ENCODE peak calls at places on chromosome 11, in six cellular contexts. G is activated CD4-positive, alpha-beta T cell treated with anti-CD3 and anti-CD28 coated beads, Interleukin-2, amount 10 ng/mL, durations not matched to agents 7 days and 5 days; M is LHCN-M2; J is body of pancreas; B is HT1080; T is NCI-H187 treated with DMSO at 0.1 percent for 48 hours. V is an unnamed sample.

GRCh38 chr11:102495161-102496042 is 35.1 kb downstream of the MMP7 start:
- DNase-seq in G (peak), T (peak), J (peak), M (peak), B (peak), V (peak)

GRCh38 chr11:78074756-78075155 is 4.9 kb downstream of the NDUFC2 start:
- DNase-seq in B (no peak), J (peak), G (no peak), M (no peak), T (no peak), V (no peak)

GRCh38 chr11:32643526-32643925 is 59.9 kb downstream of the EIF3M start:
- DNase-seq in M (peak), J (no peak), G (no peak), B (peak), T (no peak), V (no peak)

GRCh38 chr11:134432776-134433175 is 20.7 kb upstream of the B3GAT1 start:
- DNase-seq in M (no peak), T (no peak), J (no peak), G (no peak), B (no peak), V (no peak)

GRCh38 chr11:70928854-70929598 is 323.4 kb downstream of the SHANK2 start:
- DNase-seq in G (no peak), J (no peak), B (no peak), T (no peak), M (no peak), V (no peak)

GRCh38 chr11:74185695-74186094 is 14.6 kb downstream of the PPME1 start:
- DNase-seq in M (peak), G (no peak), J (no peak), T (peak), B (peak), V (no peak)

GRCh38 chr11:108788565-108789199 is 123.8 kb downstream of the DDX10 start:
- DNase-seq in M (peak), G (no peak), T (no peak), B (peak), J (peak), V (peak)

GRCh38 chr11:75524576-75525432 is 937 bp downstream of the GDPD5 start:
- DNase-seq in T (no peak), J (peak), B (peak), G (peak), M (no peak), V (no peak)

GRCh38 chr11:100791103-100791502 is 104.0 kb downstream of the ARHGAP42 start:
- DNase-seq in G (no peak), J (no peak), M (no peak), T (no peak), B (no peak), V (no peak)

GRCh38 chr11:45058344-45058743 is 88.1 kb upstream of the PRDM11 start:
- DNase-seq in T (no peak), M (no peak), B (no peak), J (no peak), G (no peak), V (peak)

GRCh38 chr11:72721689-72722049 is 30.5 kb downstream of the ARAP1 start:
- DNase-seq in J (peak), B (no peak), G (peak), T (no peak), M (no peak), V (peak)

GRCh38 chr11:45262900-45263299 is 23.2 kb downstream of the SYT13 start:
- DNase-seq in M (no peak), G (no peak), T (no peak), B (no peak), J (peak), V (no peak)

GRCh38 chr11:131626761-131627160 is 256.3 kb downstream of the NTM start:
- DNase-seq in G (no peak), T (no peak), J (no peak), M (no peak), B (no peak), V (no peak)

GRCh38 chr11:100719362-100719761 is 32.3 kb downstream of the ARHGAP42 start:
- DNase-seq in J (no peak), T (peak), M (peak), G (no peak), B (peak), V (peak)

GRCh38 chr11:59801981-59802638 is 8.5 kb downstream of the MRPL16 start:
- DNase-seq in G (no peak), T (no peak), M (peak), J (peak), B (peak), V (no peak)

GRCh38 chr11:102762414-102762813 is 18.0 kb downstream of the MMP10 start:
- DNase-seq in G (no peak), M (peak), J (no peak), B (peak), T (no peak), V (no peak)

GRCh38 chr11:1062075-1062820 is 12.4 kb upstream of the MUC2 start:
- DNase-seq in T (no peak), J (no peak), M (no peak), G (no peak), B (no peak), V (no peak)

GRCh38 chr11:72361321-72361720 is 73.0 kb downstream of the CLPB start:
- DNase-seq in B (no peak), T (no peak), G (no peak), M (no peak), J (no peak), V (no peak)

GRCh38 chr11:80204021-80204420 is 763.2 kb upstream of the TENM4 start:
- DNase-seq in B (no peak), M (no peak), G (no peak), T (no peak), J (no peak), V (no peak)

GRCh38 chr11:72676874-72677341 is 2.7 kb upstream of the PDE2A start:
- DNase-seq in B (peak), T (no peak), M (peak), G (peak), J (peak), V (peak)

GRCh38 chr11:111566324-111566723 is 25.8 kb downstream of the LAYN start:
- DNase-seq in J (peak), B (no peak), T (no peak), M (no peak), G (no peak), V (no peak)

GRCh38 chr11:1275021-1275420 is 34.4 kb downstream of the TOLLIP start:
- DNase-seq in J (no peak), M (no peak), B (no peak), T (no peak), G (no peak), V (no peak)

GRCh38 chr11:1827095-1827797 is 7.5 kb upstream of the SYT8 start:
- DNase-seq in J (peak), G (no peak), B (peak), M (peak), T (no peak), V (peak)

GRCh38 chr11:125778728-125779127 is at the start of gene PATE2:
- DNase-seq in T (no peak), M (no peak), J (no peak), B (no peak), G (no peak), V (no peak)

GRCh38 chr11:118522571-118523072 is 4.7 kb upstream of the TTC36 start:
- DNase-seq in B (peak), J (peak), M (peak), G (no peak), T (no peak), V (peak)

GRCh38 chr11:59199546-59200420 is 12.9 kb downstream of the MPEG1 start:
- DNase-seq in G (no peak), J (no peak), T (no peak), B (no peak), M (no peak), V (no peak)

GRCh38 chr11:44235765-44236201 is 74.2 kb downstream of the ALX4 start:
- DNase-seq in G (no peak), M (no peak), T (no peak), J (no peak), B (no peak), V (no peak)

GRCh38 chr11:68213135-68213515 is at the start of gene KMT5B:
- DNase-seq in B (no peak), M (no peak), G (peak), J (peak), T (no peak), V (peak)

GRCh38 chr11:35381720-35382322 is 37.5 kb downstream of the SLC1A2 start:
- DNase-seq in B (no peak), M (no peak), J (no peak), T (no peak), G (no peak), V (no peak)

GRCh38 chr11:107563702-107564101 is 1.8 kb downstream of the ALKBH8 start:
- DNase-seq in T (no peak), M (peak), J (peak), B (peak), G (peak), V (peak)

GRCh38 chr11:62922189-62922589 is 1.0 kb upstream of the CHRM1 start:
- DNase-seq in G (no peak), M (no peak), T (no peak), B (no peak), J (no peak), V (no peak)

GRCh38 chr11:77082838-77083552 is 16.2 kb downstream of the CAPN5 start:
- DNase-seq in M (no peak), T (no peak), B (no peak), G (peak), J (peak), V (peak)

GRCh38 chr11:127651175-127651887 is 650.8 kb upstream of the KIRREL3 start:
- DNase-seq in M (peak), G (no peak), T (no peak), B (peak), J (no peak), V (no peak)

GRCh38 chr11:126346586-126346940 is 8.9 kb upstream of the ST3GAL4 start:
- DNase-seq in G (no peak), B (no peak), T (no peak), M (no peak), J (no peak), V (no peak)

GRCh38 chr11:59601788-59602187 is 13.8 kb downstream of the OSBP start:
- DNase-seq in G (no peak), B (no peak), M (no peak), T (no peak), J (peak), V (no peak)